ENCODE peak calls at places on chromosomes 16 and 17, in six cellular contexts. M, N, G, Z, R and V are unnamed samples. For H3K36me3, the result is how much of the 10 kb centered on the place peaks cover.

GRCh38 chr17:57379237-57380054 is 123.1 kb downstream of the MSI2 start:
- DNase-seq in Z (peak), M (no peak), G (no peak), N (no peak), R (no peak), V (no peak)

GRCh38 chr16:64362193-64362592 is 759.7 kb downstream of the CDH11 start:
- DNase-seq in Z (no peak), N (no peak), M (no peak), R (no peak), G (no peak), V (no peak)

GRCh38 chr16:70696952-70697600 is 11.2 kb upstream of the MTSS2 start:
- DNase-seq in R (no peak), Z (no peak), G (no peak), N (no peak), M (no peak), V (no peak)

GRCh38 chr16:595942-596735 is 6.3 kb downstream of the RAB40C start:
- DNase-seq in N (no peak), Z (no peak), G (no peak), M (no peak), R (no peak), V (no peak)

GRCh38 chr16:85139888-85140339 is 27.6 kb upstream of the CIBAR2 start:
- DNase-seq in G (no peak), Z (no peak), M (no peak), R (peak), N (no peak), V (no peak)

GRCh38 chr17:82922646-82923045 is 82.8 kb upstream of the ZNF750 start:
- DNase-seq in R (no peak), Z (no peak), M (no peak), G (no peak), N (no peak), V (no peak)

GRCh38 chr17:37701424-37702020 is 43.3 kb downstream of the HNF1B start:
- DNase-seq in G (no peak), M (peak), N (peak), R (no peak), Z (peak), V (no peak)

GRCh38 chr17:61496174-61496956 is 44.1 kb downstream of the TBX4 start:
- DNase-seq in N (no peak), Z (no peak), R (no peak), M (no peak), G (no peak), V (no peak)

GRCh38 chr16:15507299-15507958 is 73.0 kb downstream of the BMERB1 start:
- DNase-seq in G (no peak), Z (no peak), R (no peak), M (no peak), N (no peak), V (no peak)

GRCh38 chr17:49223517-49224197 is 6.9 kb downstream of the PHOSPHO1 start:
- DNase-seq in Z (peak), M (no peak), R (no peak), N (peak), G (no peak), V (no peak)

GRCh38 chr16:84683691-84684591 is 15.9 kb upstream of the USP10 start:
- DNase-seq in M (no peak), G (peak), N (no peak), Z (no peak), R (no peak), V (peak)

GRCh38 chr17:32015245-32016013 is 8.2 kb downstream of the LRRC37B start:
- DNase-seq in G (no peak), Z (no peak), R (no peak), M (no peak), N (no peak), V (no peak)

GRCh38 chr17:48003686-48004120 is 32.8 kb downstream of the CDK5RAP3 start:
- DNase-seq in R (no peak), G (no peak), N (no peak), M (no peak), Z (no peak), V (no peak)

GRCh38 chr16:50279142-50279865 is 13.0 kb downstream of the ADCY7 start:
- DNase-seq in M (no peak), G (no peak), Z (peak), R (no peak), N (no peak), V (peak)

GRCh38 chr17:38735161-38735997 is 5.2 kb downstream of the CISD3 start:
- DNase-seq in N (no peak), R (peak), M (no peak), G (no peak), Z (peak), V (no peak)

GRCh38 chr17:44972953-44973352 is 4.8 kb upstream of the C1QL1 start:
- DNase-seq in Z (no peak), G (no peak), R (peak), M (no peak), N (no peak), V (no peak)

GRCh38 chr17:67245694-67246397 is 850 bp upstream of the HELZ start:
- DNase-seq in R (peak), Z (peak), G (no peak), N (no peak), M (no peak), V (peak)

GRCh38 chr16:31458073-31458834 is 1.0 kb upstream of the ARMC5 start:
- DNase-seq in Z (peak), R (peak), G (no peak), M (no peak), N (no peak), V (no peak)

GRCh38 chr17:21376835-21377690 is 906 bp downstream of the KCNJ12 start:
- DNase-seq in N (no peak), Z (no peak), R (no peak), G (no peak), M (no peak), V (no peak)

DNA sequence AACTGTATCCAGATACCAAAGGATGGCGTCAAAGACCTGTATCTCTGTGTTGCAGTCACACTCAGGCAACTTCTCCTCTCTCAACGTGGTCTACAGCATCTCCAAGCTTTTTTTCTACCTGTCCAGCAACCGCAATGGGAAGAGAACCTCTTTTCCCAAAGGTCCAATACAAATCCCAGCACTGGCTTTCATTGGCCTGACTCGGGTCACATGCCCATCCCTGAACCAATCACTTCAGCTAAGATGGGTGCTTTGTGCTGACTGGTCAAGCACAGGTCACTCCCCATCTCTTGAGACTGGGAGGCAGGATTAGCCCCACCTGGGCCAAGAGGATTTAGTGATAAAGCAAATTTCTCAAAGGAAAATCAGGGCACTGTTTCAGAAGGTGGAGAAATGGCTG is 71.2 kb upstream of the C16orf82 start:
- DNase-seq in R (no peak), Z (no peak), G (no peak), N (no peak), M (no peak), V (no peak)
- H3K4me3 ChIP-seq in R (no peak), Z (no peak), G (no peak), N (no peak), M (no peak), V (no peak)

DNA sequence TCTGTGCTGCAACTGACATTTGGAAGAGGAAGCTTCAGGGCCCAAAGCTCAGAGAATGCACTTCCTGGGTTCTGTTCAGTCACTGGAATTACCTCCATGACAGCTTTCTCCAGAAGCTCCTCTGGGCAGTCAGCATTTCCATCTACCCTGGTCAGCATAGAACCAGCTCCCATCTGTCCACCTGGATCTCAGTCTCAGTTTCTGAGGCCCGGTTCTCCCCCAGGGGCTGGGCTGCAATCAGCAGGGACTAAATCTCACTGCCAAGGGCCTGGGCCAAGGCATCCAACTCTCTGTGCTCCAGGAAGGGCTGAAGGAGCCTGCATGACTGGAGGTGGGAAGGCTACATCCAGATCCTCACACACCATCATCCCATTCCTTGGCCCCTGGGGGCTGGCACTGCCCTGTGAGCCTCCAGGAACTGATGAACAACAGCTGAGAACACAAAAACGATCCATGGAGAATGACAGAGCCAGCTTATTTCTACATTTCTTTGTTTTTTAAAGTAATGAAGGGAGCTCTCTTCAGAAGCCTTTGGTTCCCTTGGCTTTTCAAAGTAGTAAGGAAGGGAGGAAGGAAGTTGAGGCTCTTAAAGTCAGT is 66.3 kb upstream of the MRTFB start:
- DNase-seq in N (no peak), M (no peak), G (no peak), R (no peak), Z (no peak), V (no peak)
- H3K36me3 ChIP-seq in N (under half), M (under half), G (under half), R (under half), Z (under half), V (under half)

GRCh38 chr16:75236232-75236631 is 15.2 kb downstream of the BCAR1 start:
- DNase-seq in M (no peak), Z (no peak), G (no peak), N (no peak), R (no peak), V (no peak)
- TF ChIP-seq ZNF274 in M (no peak), Z (no peak), G (no peak), N (no peak), R (no peak), V (no peak)

DNA sequence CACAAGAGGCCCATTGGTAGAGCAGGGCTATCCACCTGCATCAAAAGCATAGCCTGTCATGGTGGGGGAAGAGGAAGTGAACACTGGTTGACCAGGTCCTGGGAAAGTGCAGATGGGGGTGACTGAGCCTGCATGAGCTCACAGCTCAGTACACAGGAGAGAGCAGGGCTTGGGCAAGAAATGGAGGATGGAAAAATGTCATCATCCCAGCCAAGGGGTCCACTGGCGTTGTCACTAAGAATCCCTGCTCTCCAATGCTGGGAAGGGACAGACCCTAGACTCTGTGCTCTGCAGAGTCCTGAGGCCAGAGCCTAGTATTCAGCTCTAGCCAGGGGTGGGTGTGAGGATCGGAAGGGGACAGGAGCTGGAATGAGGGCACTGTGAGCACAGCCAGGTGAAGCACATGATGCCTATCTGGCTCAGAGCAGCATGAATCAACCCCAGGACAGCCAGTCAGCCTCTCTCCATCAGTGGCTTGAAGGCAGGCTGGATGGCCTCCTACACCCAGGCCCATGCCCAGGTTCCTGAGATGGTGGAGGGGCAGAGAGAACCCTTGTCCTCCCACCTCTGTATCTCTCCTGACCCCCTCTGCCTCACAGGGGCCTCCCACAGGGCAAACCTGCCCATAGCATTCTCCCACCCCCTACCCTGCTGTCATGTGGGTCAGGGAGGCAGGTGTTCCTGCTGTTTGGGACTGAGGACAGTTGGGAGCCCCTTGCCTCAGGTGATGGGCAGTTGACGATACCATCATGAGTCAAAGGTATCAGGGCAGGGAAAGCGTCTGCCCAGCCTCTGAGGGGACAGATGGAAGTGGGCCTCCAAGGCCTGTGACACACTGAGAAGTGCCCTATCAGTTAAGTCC is 13.8 kb upstream of the CTCF start:
- DNase-seq in M (no peak), R (no peak), N (no peak), Z (no peak), G (no peak), V (no peak)
- H3K4me3 ChIP-seq in M (no peak), R (no peak), N (no peak), Z (no peak), G (no peak), V (no peak)

GRCh38 chr17:30514895-30515596 is 37.8 kb downstream of the GOSR1 start:
- DNase-seq in N (no peak), Z (no peak), M (no peak), G (no peak), R (no peak), V (no peak)
- H3K36me3 ChIP-seq in N (under half), Z (half or more), M (under half), G (under half), R (under half), V (half or more)

GRCh38 chr17:41522301-41523224 is 3.9 kb upstream of the KRT15 start:
- DNase-seq in M (no peak), G (no peak), Z (no peak), R (no peak), N (peak), V (no peak)
- TF ChIP-seq ZNF274 in M (no peak), G (no peak), Z (no peak), R (no peak), N (no peak), V (no peak)